ENCODE peak calls at places on chromosomes 16 and 17, in four cellular contexts. B is GM23338, X is prostate gland, U is endothelial cell of umbilical vein. G is an unnamed sample.
A peak's percentile ranks its signal among the peaks of the same experiment; 100 is the strongest.

GRCh38 chr17:32558997-32559650 is 72.3 kb downstream of the CDK5R1 start:
- DNase-seq in B (no peak), U (no peak), X (no peak), G (no peak)

GRCh38 chr17:5950871-5951270 is 119.3 kb upstream of the WSCD1 start:
- DNase-seq in U (no peak), X (no peak), B (no peak), G (no peak)

GRCh38 chr16:66620419-66620775 is 15.9 kb downstream of the CMTM3 start:
- DNase-seq in B (no peak), U (no peak), X (no peak), G (no peak)

GRCh38 chr17:31788956-31789355 is 70.1 kb downstream of the COPRS start:
- DNase-seq in B (no peak), U (no peak), X (no peak), G (no peak)

GRCh38 chr16:29141586-29142324 is 156.9 kb downstream of the LAT start:
- DNase-seq in U (no peak), B (no peak), X (no peak), G (no peak)

GRCh38 chr16:10526962-10527361 is 53.4 kb downstream of the EMP2 start:
- DNase-seq in X (no peak), U (no peak), B (no peak), G (no peak)

GRCh38 chr17:4249452-4250029 is 14.2 kb downstream of the ANKFY1 start:
- DNase-seq in X (no peak), U (peak; percentile 26), B (peak; percentile 81), G (no peak)

GRCh38 chr17:7623661-7624060 is 4.0 kb downstream of the SAT2 start:
- DNase-seq in B (no peak), U (no peak), X (no peak), G (no peak)

GRCh38 chr16:75385507-75386152 is 47.7 kb downstream of the CFDP1 start:
- DNase-seq in U (peak; percentile 88), X (no peak), B (peak; percentile 79), G (no peak)

GRCh38 chr16:57548424-57548823 is 6.0 kb downstream of the ADGRG5 start:
- DNase-seq in U (no peak), B (no peak), X (no peak), G (no peak)

GRCh38 chr17:14923981-14924380 is 341.1 kb downstream of the PMP22 start:
- DNase-seq in U (no peak), B (no peak), X (no peak), G (no peak)

GRCh38 chr16:77211880-77212735 is 12.9 kb downstream of the SYCE1L start:
- DNase-seq in U (peak; percentile 48), B (peak; percentile 92), X (peak; percentile 43), G (no peak)

GRCh38 chr17:40550608-40551007 is 14.7 kb downstream of the CCR7 start:
- DNase-seq in U (no peak), B (no peak), X (no peak), G (peak; percentile 88)

GRCh38 chr17:59878624-59879023 is 14.1 kb downstream of the TUBD1 start:
- DNase-seq in B (no peak), U (no peak), X (no peak), G (no peak)

GRCh38 chr16:324451-325334 is 27.8 kb downstream of the AXIN1 start:
- DNase-seq in U (no peak), B (peak; percentile 70), X (no peak), G (no peak)

GRCh38 chr16:72285728-72286127 is 113.8 kb upstream of the PMFBP1 start:
- DNase-seq in B (no peak), U (no peak), X (no peak), G (no peak)

GRCh38 chr16:51953541-51953940 is 593.4 kb downstream of the TOX3 start:
- DNase-seq in X (no peak), U (no peak), B (no peak), G (no peak)

GRCh38 chr16:1812732-1813163 is 13.9 kb downstream of the HAGH start:
- DNase-seq in U (peak; percentile 39), X (peak; percentile 84), B (peak; percentile 78), G (peak; percentile 93)

GRCh38 chr17:50431219-50431618 is 5.2 kb downstream of the ACSF2 start:
- DNase-seq in U (no peak), B (no peak), X (no peak), G (no peak)

GRCh38 chr17:5418858-5419355 is 555 bp downstream of the NUP88 start:
- DNase-seq in B (peak; percentile 58), X (peak; percentile 52), U (peak; percentile 89), G (no peak)

GRCh38 chr16:15055141-15056053 is 477 bp downstream of the NTAN1 start:
- DNase-seq in B (peak; percentile 81), U (peak; percentile 52), X (no peak), G (no peak)

GRCh38 chr16:17511340-17511739 is 40.6 kb upstream of the XYLT1 start:
- DNase-seq in X (no peak), B (no peak), U (no peak), G (no peak)

GRCh38 chr16:82070656-82071369 is 35.8 kb downstream of the HSD17B2 start:
- DNase-seq in U (no peak), X (no peak), B (no peak), G (no peak)

GRCh38 chr17:56754523-56755208 is 79.1 kb downstream of the C17orf67 start:
- DNase-seq in X (no peak), U (peak; percentile 53), B (peak; percentile 33), G (no peak)

GRCh38 chr17:59329558-59330313 is 1.7 kb upstream of the YPEL2 start:
- DNase-seq in U (peak; percentile 96), B (peak; percentile 87), X (peak; percentile 40), G (no peak)

GRCh38 chr16:27995378-27995777 is 68.1 kb downstream of the GSG1L start:
- DNase-seq in X (no peak), U (no peak), B (no peak), G (no peak)

GRCh38 chr17:57021226-57021940 is 43.5 kb downstream of the SCPEP1 start:
- DNase-seq in B (no peak), X (peak; percentile 94), U (no peak), G (no peak)

GRCh38 chr16:49510676-49511305 is 137.2 kb downstream of the C16orf78 start:
- DNase-seq in X (no peak), U (no peak), B (no peak), G (no peak)

GRCh38 chr17:31431795-31432658 is 40.6 kb downstream of the RAB11FIP4 start:
- DNase-seq in X (no peak), U (no peak), B (no peak), G (no peak)

GRCh38 chr17:65447823-65448222 is 113.6 kb downstream of the AXIN2 start:
- DNase-seq in B (no peak), X (no peak), U (no peak), G (no peak)

GRCh38 chr17:78529871-78530670 is 47.1 kb downstream of the DNAH17 start:
- DNase-seq in U (no peak), B (no peak), X (no peak), G (no peak)

GRCh38 chr16:71498031-71498430 is 8.9 kb upstream of the ZNF19 start:
- DNase-seq in X (no peak), U (no peak), B (no peak), G (no peak)

GRCh38 chr17:15194859-15195277 is 70.3 kb downstream of the PMP22 start:
- DNase-seq in B (no peak), X (no peak), U (no peak), G (no peak)

GRCh38 chr16:46638947-46639925 is 18.1 kb upstream of the SHCBP1 start:
- DNase-seq in B (no peak), X (no peak), U (no peak), G (no peak)

GRCh38 chr17:75508122-75508719 is 7.1 kb downstream of the CASKIN2 start:
- DNase-seq in U (no peak), B (no peak), X (no peak), G (no peak)

GRCh38 chr17:75511270-75511609 is 4.1 kb downstream of the CASKIN2 start:
- DNase-seq in X (no peak), B (no peak), U (no peak), G (no peak)

GRCh38 chr17:75508848-75509450 is 6.4 kb downstream of the CASKIN2 start:
- DNase-seq in B (no peak), U (no peak), X (no peak), G (no peak)

GRCh38 chr17:75507712-75508111 is 7.6 kb downstream of the CASKIN2 start:
- DNase-seq in X (no peak), B (no peak), U (no peak), G (no peak)

DNA sequence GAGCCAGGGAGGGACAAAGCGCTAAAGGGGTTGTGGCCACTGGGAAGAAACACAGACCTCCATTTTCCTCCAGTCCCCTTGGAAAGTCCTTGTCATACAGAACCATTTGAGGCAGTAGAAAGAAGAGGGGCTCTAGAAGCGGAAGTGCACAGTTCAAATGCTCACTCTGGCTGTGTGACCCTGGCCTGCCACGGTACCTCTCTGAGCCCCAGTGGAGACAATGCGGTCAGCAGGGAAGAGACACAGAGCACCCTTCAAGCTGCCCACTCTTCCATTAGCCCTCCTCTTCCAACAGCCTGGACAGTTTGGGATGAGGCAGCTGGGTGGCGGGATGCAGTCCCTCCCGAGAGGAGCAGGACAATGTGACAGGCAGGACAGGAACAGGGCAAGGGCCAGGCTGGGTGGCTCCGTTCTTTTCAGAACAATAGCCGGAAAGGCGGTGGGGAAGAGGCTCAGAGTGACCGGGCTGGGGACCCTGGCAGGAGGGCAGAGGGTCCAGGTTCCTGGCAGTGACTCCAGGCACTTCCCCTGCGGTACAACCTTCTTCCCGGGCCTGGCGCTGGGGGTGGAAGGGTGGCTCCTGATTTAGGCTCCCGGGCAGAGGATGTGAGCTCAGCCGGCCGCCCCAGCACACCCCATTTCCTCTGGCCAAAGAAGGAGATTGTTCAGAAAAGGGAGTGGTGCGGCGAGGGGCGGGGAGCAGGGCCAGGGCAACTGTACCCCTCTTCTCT is 5.6 kb downstream of the CASKIN2 start:
- DNase-seq in U (peak; percentile 32), B (no peak), X (no peak), G (no peak)
- TF ChIP-seq POLR2AphosphoS5 in U (no peak), B (no peak), X (no peak), G (peak; percentile 71)

DNA sequence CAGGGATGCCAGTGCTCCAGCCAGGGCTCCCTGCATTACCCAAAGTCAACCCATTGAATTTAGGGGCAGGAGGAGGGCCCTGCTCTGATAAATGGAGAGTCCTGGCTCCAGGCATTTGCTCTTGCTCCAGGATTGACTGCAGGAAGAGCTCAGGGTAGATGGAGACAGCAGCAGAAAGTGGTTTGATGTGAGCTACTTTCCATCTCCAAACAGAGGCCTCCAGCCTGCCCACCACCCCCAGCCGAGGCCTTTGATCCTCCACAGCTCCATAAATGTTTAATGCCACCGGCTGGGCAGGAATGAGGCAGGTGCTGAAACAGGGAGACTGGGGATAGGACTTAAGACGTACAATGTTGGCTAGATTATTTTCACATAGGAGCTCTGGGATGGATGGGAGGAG is 4.3 kb upstream of the SEZ6 start:
- DNase-seq in B (no peak), X (no peak), U (no peak), G (no peak)
- TF ChIP-seq POLR2AphosphoS5 in B (no peak), X (no peak), U (no peak), G (no peak)

GRCh38 chr17:58086953-58087352 is 3.7 kb downstream of the DYNLL2 start:
- DNase-seq in X (no peak), B (no peak), U (no peak), G (peak; percentile 47)
- TF ChIP-seq POLR2AphosphoS5 in X (no peak), B (no peak), U (no peak), G (no peak)

GRCh38 chr16:84826558-84826941 is 6.8 kb downstream of the CRISPLD2 start:
- DNase-seq in X (no peak), U (no peak), B (no peak), G (no peak)

GRCh38 chr16:84828322-84828721 is 8.5 kb downstream of the CRISPLD2 start:
- DNase-seq in B (no peak), U (no peak), X (no peak), G (no peak)

GRCh38 chr16:84827897-84828296 is 8.1 kb downstream of the CRISPLD2 start:
- DNase-seq in X (no peak), B (no peak), U (no peak), G (no peak)

GRCh38 chr16:84825896-84826557 is 6.2 kb downstream of the CRISPLD2 start:
- DNase-seq in B (no peak), X (no peak), U (no peak), G (no peak)

GRCh38 chr16:84827131-84827574 is 7.4 kb downstream of the CRISPLD2 start:
- DNase-seq in U (no peak), B (no peak), X (no peak), G (no peak)
- TF ChIP-seq POLR2AphosphoS5 in U (no peak), B (no peak), X (no peak), G (no peak)